ENCODE peak calls at places on chromosomes 7 and 10, in ten cellular contexts. T, S, U, P, B, M, J, W, H and Y are unnamed samples.

GRCh38 chr7:5692112-5692844 is 89.2 kb downstream of the RNF216 start:
- DNase-seq in T (no peak), S (peak), U (peak), P (peak), B (peak), M (peak), J (peak), W (no peak), H (peak), Y (no peak)

GRCh38 chr7:76329479-76329878 is 27.0 kb downstream of the HSPB1 start:
- DNase-seq in T (no peak), S (no peak), U (no peak), P (no peak), B (no peak), M (no peak), J (no peak), W (no peak), H (no peak), Y (no peak)

GRCh38 chr10:50788951-50789904 is 49.5 kb downstream of the ASAH2B start:
- DNase-seq in T (no peak), S (no peak), U (no peak), P (no peak), B (no peak), M (no peak), J (peak), W (no peak), H (no peak), Y (peak)

GRCh38 chr7:34425194-34425593 is 232.8 kb upstream of the NPSR1 start:
- DNase-seq in T (no peak), S (no peak), U (no peak), P (no peak), B (no peak), M (no peak), J (no peak), W (no peak), H (no peak), Y (no peak)

GRCh38 chr10:84590794-84591193 is 262.4 kb downstream of the CCSER2 start:
- DNase-seq in T (no peak), S (peak), U (no peak), P (no peak), B (no peak), M (no peak), J (no peak), W (no peak), H (no peak), Y (no peak)

GRCh38 chr10:131981429-131982184 is at the start of gene BNIP3:
- DNase-seq in T (no peak), S (peak), U (peak), P (peak), B (peak), M (peak), J (peak), W (peak), H (peak), Y (peak)

GRCh38 chr7:120996333-120996982 is 7.9 kb downstream of the CPED1 start:
- DNase-seq in T (peak), S (no peak), U (no peak), P (peak), B (peak), M (peak), J (peak), W (peak), H (peak), Y (peak)

GRCh38 chr7:38748056-38748610 is 117.0 kb upstream of the AMPH start:
- DNase-seq in T (no peak), S (no peak), U (no peak), P (no peak), B (no peak), M (no peak), J (no peak), W (no peak), H (no peak), Y (peak)

GRCh38 chr10:110944997-110945396 is 25.6 kb downstream of the SHOC2 start:
- DNase-seq in T (no peak), S (no peak), U (no peak), P (no peak), B (no peak), M (no peak), J (no peak), W (no peak), H (no peak), Y (no peak)

GRCh38 chr7:56537952-56538351 is 421.7 kb upstream of the NUPR2 start:
- DNase-seq in T (no peak), S (no peak), U (no peak), P (no peak), B (no peak), M (no peak), J (no peak), W (no peak), H (no peak), Y (no peak)
- H3K4me3 ChIP-seq in T (no peak), S (peak), U (no peak), P (no peak), B (no peak), M (no peak), J (no peak), W (no peak), H (no peak), Y (no peak)

DNA sequence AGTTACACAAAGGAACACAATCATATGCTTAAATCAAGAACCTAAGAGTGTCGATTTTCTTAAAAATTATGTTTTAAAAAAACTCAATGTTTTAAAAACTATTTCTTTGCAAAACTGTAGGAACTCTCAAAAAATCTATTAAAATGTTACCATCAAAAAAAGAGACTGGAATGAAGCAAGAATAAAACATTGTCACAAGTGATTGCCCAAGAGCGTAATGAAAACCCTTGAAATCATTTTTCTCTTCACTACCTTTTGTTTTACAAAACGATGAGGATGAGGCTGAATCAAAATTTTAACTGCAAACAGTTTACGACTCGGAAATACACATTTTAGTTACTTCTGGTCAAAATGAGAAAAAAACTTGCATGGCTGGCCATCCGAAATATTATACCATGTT is 859 bp downstream of the YME1L1 start:
- DNase-seq in T (no peak), S (no peak), U (no peak), P (no peak), B (no peak), M (no peak), J (no peak), W (no peak), H (no peak), Y (no peak)
- H3K4me3 ChIP-seq in T (peak), S (peak), U (peak), P (peak), B (peak), M (peak), J (peak), W (peak), H (peak), Y (peak)

GRCh38 chr7:155807013-155807804 is 5.1 kb downstream of the SHH start:
- DNase-seq in T (no peak), S (no peak), U (no peak), P (no peak), B (no peak), M (no peak), J (no peak), W (no peak), H (no peak), Y (no peak)
- H3K4me3 ChIP-seq in T (no peak), S (no peak), U (no peak), P (peak), B (no peak), M (no peak), J (no peak), W (no peak), H (no peak), Y (no peak)

DNA sequence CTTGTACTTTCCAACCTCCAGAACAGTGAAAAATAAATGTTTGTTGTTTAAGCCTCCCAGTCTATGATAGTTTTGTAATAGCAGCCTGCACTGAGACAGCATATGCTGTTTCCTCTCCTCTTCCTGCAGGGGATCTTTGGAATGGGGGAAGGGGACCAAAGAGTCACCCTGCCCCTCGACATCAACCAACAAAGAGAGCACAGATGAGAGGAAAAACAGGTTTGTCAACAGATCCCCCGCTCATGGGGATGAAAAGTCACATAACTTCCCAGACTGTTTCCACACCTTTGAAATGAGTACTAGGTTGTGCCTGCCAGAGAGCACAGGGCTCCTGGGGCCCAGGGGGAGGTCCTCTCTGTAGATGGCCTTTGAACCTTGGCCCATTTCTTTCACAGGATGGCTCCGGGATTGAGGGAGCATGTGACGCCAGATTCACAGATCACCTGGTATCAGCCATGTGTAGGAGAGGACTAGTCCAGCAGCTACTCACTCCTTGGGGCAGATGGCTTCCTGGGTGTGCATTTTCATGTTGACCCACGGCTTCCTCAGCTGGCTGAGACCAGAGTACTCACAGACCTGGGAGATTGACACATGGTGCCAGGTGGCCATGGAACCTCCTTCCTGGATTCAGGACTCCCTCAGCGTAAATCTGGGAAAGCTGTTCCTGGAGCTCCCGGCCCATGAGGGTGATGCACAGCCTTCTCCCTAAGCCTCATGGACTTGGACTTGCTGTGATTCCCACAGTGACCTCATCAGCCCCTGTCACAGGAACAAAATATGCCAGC is 125.6 kb downstream of the CXCL12 start:
- DNase-seq in T (no peak), S (no peak), U (no peak), P (no peak), B (no peak), M (no peak), J (no peak), W (no peak), H (no peak), Y (no peak)
- H3K4me3 ChIP-seq in T (no peak), S (no peak), U (no peak), P (no peak), B (no peak), M (no peak), J (no peak), W (no peak), H (no peak), Y (no peak)

GRCh38 chr10:91319336-91319735 is 90.8 kb upstream of the HECTD2 start:
- DNase-seq in T (no peak), S (no peak), U (no peak), P (no peak), B (no peak), M (no peak), J (no peak), W (no peak), H (no peak), Y (no peak)
- H3K4me3 ChIP-seq in T (no peak), S (no peak), U (no peak), P (no peak), B (no peak), M (no peak), J (no peak), W (no peak), H (no peak), Y (no peak)

GRCh38 chr10:133405844-133406527 is 12.0 kb downstream of the MTG1 start:
- DNase-seq in T (no peak), S (no peak), U (peak), P (peak), B (no peak), M (no peak), J (peak), W (no peak), H (no peak), Y (no peak)
- H3K4me3 ChIP-seq in T (no peak), S (no peak), U (no peak), P (no peak), B (no peak), M (no peak), J (no peak), W (no peak), H (no peak), Y (no peak)

GRCh38 chr7:142384508-142384922 is 126.7 kb upstream of the PRSS58 start:
- DNase-seq in T (peak), S (no peak), U (peak), P (no peak), B (peak), M (no peak), J (peak), W (no peak), H (no peak), Y (peak)
- H3K4me3 ChIP-seq in T (peak), S (no peak), U (no peak), P (no peak), B (no peak), M (no peak), J (no peak), W (peak), H (no peak), Y (peak)

GRCh38 chr10:30058111-30058510 is 1.3 kb downstream of the JCAD start:
- DNase-seq in T (no peak), S (no peak), U (no peak), P (no peak), B (no peak), M (peak), J (no peak), W (no peak), H (no peak), Y (no peak)

GRCh38 chr10:30057421-30057841 is 2.0 kb downstream of the JCAD start:
- DNase-seq in T (no peak), S (no peak), U (no peak), P (no peak), B (peak), M (no peak), J (peak), W (no peak), H (no peak), Y (no peak)

GRCh38 chr10:30056767-30057355 is 2.5 kb downstream of the JCAD start:
- DNase-seq in T (no peak), S (no peak), U (no peak), P (no peak), B (no peak), M (no peak), J (no peak), W (no peak), H (no peak), Y (no peak)

GRCh38 chr10:30058570-30059132 is 735 bp downstream of the JCAD start:
- DNase-seq in T (no peak), S (peak), U (no peak), P (no peak), B (peak), M (no peak), J (no peak), W (no peak), H (peak), Y (no peak)

GRCh38 chr10:30059209-30060107 is at the start of gene JCAD:
- DNase-seq in T (no peak), S (peak), U (no peak), P (peak), B (peak), M (peak), J (no peak), W (no peak), H (peak), Y (no peak)
- H3K4me3 ChIP-seq in T (no peak), S (peak), U (peak), P (peak), B (peak), M (peak), J (peak), W (no peak), H (peak), Y (peak)

GRCh38 chr7:44104880-44105771 is 981 bp downstream of the AEBP1 start:
- DNase-seq in T (no peak), S (no peak), U (peak), P (no peak), B (no peak), M (peak), J (peak), W (no peak), H (no peak), Y (no peak)
- H3K4me3 ChIP-seq in T (peak), S (peak), U (peak), P (peak), B (no peak), M (peak), J (peak), W (no peak), H (peak), Y (peak)